ENCODE peak calls at places on chromosomes 6 and 20, in seven cellular contexts. Q, M, W, Y, F, L and U are unnamed samples.

GRCh38 chr6:106901062-106901461 is 73.5 kb downstream of the CD24 start:
- DNase-seq in L (no peak), W (no peak), M (no peak), Q (no peak), F (no peak), Y (no peak), U (no peak)

GRCh38 chr6:11535801-11536230 is 1.7 kb upstream of the TMEM170B start:
- DNase-seq in Q (no peak), F (no peak), W (no peak), Y (no peak), M (no peak), L (peak; percentile 37), U (no peak)

GRCh38 chr6:112223070-112223861 is 31.1 kb downstream of the LAMA4 start:
- DNase-seq in M (no peak), L (no peak), W (no peak), Y (no peak), F (no peak), Q (no peak), U (no peak)

GRCh38 chr6:30007132-30007764 is 53.8 kb upstream of the POLR1H start:
- DNase-seq in L (no peak), M (no peak), F (peak; percentile 25), W (no peak), Q (peak; percentile 49), Y (no peak), U (no peak)

GRCh38 chr6:26271640-26272090 is 93.3 kb upstream of the BTN3A2 start:
- DNase-seq in W (no peak), F (no peak), Q (no peak), L (no peak), Y (no peak), M (no peak), U (no peak)

GRCh38 chr6:74534485-74535211 is 671.2 kb downstream of the COL12A1 start:
- DNase-seq in W (peak; percentile 90), L (no peak), Y (no peak), F (no peak), M (no peak), Q (no peak), U (no peak)

GRCh38 chr20:17895641-17896246 is 72.8 kb downstream of the SNX5 start:
- DNase-seq in Q (peak; percentile 88), F (peak; percentile 72), W (no peak), M (peak; percentile 76), L (no peak), Y (no peak), U (no peak)

GRCh38 chr6:134173007-134173690 is 120.7 kb upstream of the SLC2A12 start:
- DNase-seq in L (no peak), Y (no peak), M (no peak), F (no peak), Q (no peak), W (no peak), U (no peak)

GRCh38 chr20:5859611-5860010 is 90.7 kb downstream of the TRMT6 start:
- DNase-seq in L (no peak), W (no peak), M (no peak), F (no peak), Q (no peak), Y (no peak), U (no peak)

GRCh38 chr6:3870528-3870925 is 21.4 kb downstream of the FAM50B start:
- DNase-seq in W (peak; percentile 27), M (no peak), Q (no peak), F (no peak), Y (no peak), L (no peak), U (no peak)

GRCh38 chr20:19335341-19335740 is 122.9 kb downstream of the SLC24A3 start:
- DNase-seq in F (no peak), M (no peak), L (no peak), Y (no peak), Q (no peak), W (no peak), U (no peak)

GRCh38 chr6:6803180-6803978 is 214.9 kb downstream of the LY86 start:
- DNase-seq in W (peak; percentile 18), L (no peak), Y (no peak), Q (no peak), F (no peak), M (no peak), U (peak; percentile 100)

GRCh38 chr20:62362991-62363919 is 3.9 kb downstream of the LAMA5 start:
- DNase-seq in L (no peak), Q (peak; percentile 44), F (peak; percentile 27), W (peak; percentile 80), Y (peak; percentile 60), M (peak; percentile 20), U (no peak)

GRCh38 chr20:3904224-3904623 is 15.0 kb downstream of the PANK2 start:
- DNase-seq in M (no peak), F (no peak), L (no peak), Q (no peak), Y (no peak), W (no peak), U (no peak)

GRCh38 chr6:148898360-148899005 is 151.7 kb downstream of the UST start:
- DNase-seq in F (no peak), Y (no peak), Q (no peak), L (peak; percentile 45), M (no peak), W (no peak), U (no peak)

GRCh38 chr6:84652356-84653026 is 111.9 kb downstream of the TBX18 start:
- DNase-seq in Y (no peak), M (no peak), F (no peak), W (peak; percentile 27), Q (no peak), L (peak; percentile 70), U (no peak)

GRCh38 chr6:69985180-69985579 is 118.8 kb downstream of the COL19A1 start:
- DNase-seq in Q (no peak), L (no peak), Y (no peak), M (no peak), W (no peak), F (no peak), U (no peak)

GRCh38 chr6:108837236-108837971 is 10.8 kb upstream of the ARMC2 start:
- DNase-seq in L (no peak), M (no peak), Y (no peak), Q (no peak), F (no peak), W (no peak), U (no peak)

GRCh38 chr20:5786930-5787826 is 37.0 kb downstream of the SHLD1 start:
- DNase-seq in M (peak; percentile 18), Q (no peak), Y (no peak), F (no peak), L (no peak), W (peak; percentile 57), U (no peak)

GRCh38 chr6:148144917-148145521 is 197.6 kb upstream of the SASH1 start:
- DNase-seq in L (peak; percentile 84), W (peak; percentile 71), M (peak; percentile 66), F (peak; percentile 76), Q (peak; percentile 87), Y (peak; percentile 32), U (no peak)

GRCh38 chr6:152055517-152055916 is 248.0 kb downstream of the ESR1 start:
- DNase-seq in Q (no peak), F (no peak), L (no peak), W (no peak), M (no peak), Y (no peak), U (no peak)
- H3K27ac ChIP-seq in Q (no peak overlapping the region), F (no peak overlapping the region), L (no peak overlapping the region), W (no peak overlapping the region), M (no peak overlapping the region), Y (no peak overlapping the region), U (no peak overlapping the region)

GRCh38 chr6:45438156-45438555 is 60.4 kb upstream of the SUPT3H start:
- DNase-seq in F (no peak), Q (no peak), M (no peak), Y (no peak), L (no peak), W (no peak), U (no peak)
- H3K27ac ChIP-seq in F (no peak overlapping the region), Q (no peak overlapping the region), M (no peak overlapping the region), Y (peak overlapping the region; percentile 76), L (peak overlapping the region; percentile 79), W (peak overlapping the region; percentile 42), U (peak overlapping the region; percentile 83)

DNA sequence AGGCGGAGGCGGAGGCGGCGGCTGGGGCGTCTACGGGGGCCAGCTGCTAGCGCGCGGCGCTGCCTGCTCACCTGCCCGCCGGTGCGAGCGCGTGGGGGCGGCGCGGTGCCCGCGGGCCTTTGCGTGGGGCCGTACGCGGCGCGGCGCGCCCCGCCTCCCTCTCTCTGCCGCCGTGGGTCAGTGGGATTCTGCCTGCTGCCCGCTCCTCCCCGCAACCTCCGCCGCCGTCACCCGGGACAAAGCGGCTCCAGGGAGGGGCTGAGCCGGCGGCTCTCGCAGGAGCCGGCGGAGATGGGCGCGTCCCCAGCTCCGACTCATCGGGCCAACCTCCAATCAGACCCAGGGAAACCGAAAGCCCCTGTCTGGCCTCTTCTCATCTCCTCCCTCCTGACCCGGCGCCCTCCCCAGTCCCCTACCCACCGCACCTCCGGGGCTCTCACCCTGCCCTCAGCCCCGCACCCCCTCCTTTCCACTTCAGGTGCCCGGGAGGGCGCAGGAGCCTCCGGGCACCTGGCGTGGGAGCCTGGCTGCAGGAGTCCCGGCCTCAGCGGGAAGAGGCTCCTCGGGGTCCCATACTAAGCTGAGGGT is at the start of gene RCAN2:
- DNase-seq in F (peak; percentile 77), Y (peak; percentile 63), Q (peak; percentile 83), M (peak; percentile 85), L (peak; percentile 18), W (peak; percentile 17), U (no peak)
- H3K27ac ChIP-seq in F (peak within 1 kb of the TSS; percentile 94), Y (no peak within 1 kb of the TSS), Q (peak within 1 kb of the TSS; percentile 32), M (peak within 1 kb of the TSS; percentile 94), L (no peak within 1 kb of the TSS), W (peak within 1 kb of the TSS; percentile 59), U (no peak within 1 kb of the TSS)

DNA sequence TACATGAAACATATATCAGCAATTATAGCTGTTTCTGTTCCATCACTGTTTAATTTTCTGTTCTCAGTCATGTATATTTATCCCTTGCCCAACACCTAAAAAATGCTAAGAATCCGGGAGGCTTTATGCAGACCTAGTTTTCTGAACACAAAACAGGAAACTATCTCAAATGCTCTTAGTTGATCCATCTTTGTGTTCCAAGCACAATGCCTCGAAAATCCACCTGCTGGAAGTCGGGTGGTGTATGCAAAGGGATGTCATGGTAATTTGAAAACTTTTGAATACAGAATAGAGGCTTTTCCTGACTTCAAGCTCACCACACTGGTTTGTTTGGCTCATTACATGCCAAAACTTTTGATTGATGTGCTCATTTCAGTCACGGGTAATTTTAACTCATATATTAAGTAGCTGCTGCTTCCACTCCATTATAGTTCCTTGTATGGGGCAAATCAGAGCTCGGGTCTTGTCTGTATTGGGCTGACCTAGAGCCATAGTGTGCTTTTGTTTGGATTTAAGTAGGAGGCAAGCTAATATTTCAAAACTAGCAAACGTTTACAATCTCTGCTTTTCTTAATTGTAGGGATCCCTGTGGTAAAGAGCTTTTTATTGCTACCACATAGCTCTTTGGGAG is 646.5 kb upstream of the EPHA7 start:
- DNase-seq in L (peak; percentile 88), F (no peak), Y (no peak), Q (no peak), M (no peak), W (no peak), U (no peak)
- H3K27ac ChIP-seq in L (no peak overlapping the region), F (no peak overlapping the region), Y (no peak overlapping the region), Q (no peak overlapping the region), M (no peak overlapping the region), W (no peak overlapping the region), U (no peak overlapping the region)